ENCODE peak calls at places on chromosome 11, in ten cellular contexts. F is GM23338; X is amniotic stem cell; T is sigmoid colon; I is cardiac muscle cell; B is transverse colon; W is activated effector memory CD4-positive, alpha-beta T cell treated with anti-CD3 and anti-CD28 coated beads, Interleukin-2, amount 50 U/mL, for 16 hours; D is NCI-H1092; Y is RWPE1; K is NCI-H1436. L is an unnamed sample.

GRCh38 chr11:2298795-2299747 is 2.6 kb downstream of the C11orf21 start:
- DNase-seq in F (peak), X (no peak), T (no peak), I (peak), B (peak), W (peak), D (peak), Y (peak), K (peak), L (no peak)

GRCh38 chr11:116930177-116930576 is 92.8 kb upstream of the APOA1 start:
- DNase-seq in F (peak), X (no peak), T (no peak), I (peak), B (peak), W (peak), D (no peak), Y (no peak), K (no peak), L (peak)

GRCh38 chr11:35170503-35170902 is 31.5 kb downstream of the CD44 start:
- DNase-seq in F (no peak), X (no peak), T (no peak), I (no peak), B (no peak), W (no peak), D (no peak), Y (no peak), K (no peak), L (no peak)

GRCh38 chr11:106384429-106384828 is 307.0 kb downstream of the AASDHPPT start:
- DNase-seq in F (no peak), X (no peak), T (no peak), I (no peak), B (no peak), W (no peak), D (no peak), Y (no peak), K (no peak), L (no peak)

GRCh38 chr11:75241036-75241905 is 697 bp downstream of the TPBGL start:
- DNase-seq in F (peak), X (peak), T (peak), I (peak), B (peak), W (peak), D (peak), Y (peak), K (peak), L (peak)

GRCh38 chr11:46322759-46323158 is 24.5 kb upstream of the DGKZ start:
- DNase-seq in F (peak), X (no peak), T (no peak), I (peak), B (no peak), W (no peak), D (no peak), Y (no peak), K (no peak), L (peak)

GRCh38 chr11:113314389-113315301 is at the start of gene TTC12:
- DNase-seq in F (peak), X (peak), T (peak), I (peak), B (peak), W (peak), D (peak), Y (peak), K (peak), L (peak)

GRCh38 chr11:122748968-122749687 is 89.2 kb upstream of the CRTAM start:
- DNase-seq in F (no peak), X (peak), T (peak), I (peak), B (peak), W (peak), D (no peak), Y (no peak), K (no peak), L (peak)

GRCh38 chr11:111514216-111515031 is at the start of gene HOATZ:
- DNase-seq in F (peak), X (no peak), T (no peak), I (peak), B (no peak), W (no peak), D (no peak), Y (no peak), K (no peak), L (no peak)

GRCh38 chr11:110128161-110128560 is 35.0 kb downstream of the ZC3H12C start:
- DNase-seq in F (peak), X (no peak), T (no peak), I (peak), B (no peak), W (no peak), D (no peak), Y (no peak), K (no peak), L (peak)

GRCh38 chr11:32081129-32081641 is 9.7 kb upstream of the RCN1 start:
- DNase-seq in F (no peak), X (no peak), T (no peak), I (peak), B (no peak), W (no peak), D (no peak), Y (no peak), K (no peak), L (peak)

GRCh38 chr11:111324277-111324720 is 26.0 kb downstream of the POU2AF3 start:
- DNase-seq in F (no peak), X (peak), T (no peak), I (peak), B (no peak), W (no peak), D (no peak), Y (no peak), K (no peak), L (no peak)

GRCh38 chr11:7448126-7448525 is 37.2 kb upstream of the OLFML1 start:
- DNase-seq in F (peak), X (no peak), T (no peak), I (no peak), B (no peak), W (no peak), D (no peak), Y (no peak), K (no peak), L (no peak)

GRCh38 chr11:78314753-78315152 is 102.9 kb downstream of the GAB2 start:
- DNase-seq in F (no peak), X (no peak), T (no peak), I (no peak), B (no peak), W (no peak), D (no peak), Y (no peak), K (no peak), L (no peak)

GRCh38 chr11:133829566-133829965 is 15.7 kb downstream of the SPATA19 start:
- DNase-seq in F (no peak), X (no peak), T (no peak), I (no peak), B (no peak), W (no peak), D (no peak), Y (no peak), K (no peak), L (no peak)

GRCh38 chr11:73414977-73415492 is 38.8 kb downstream of the RELT start:
- DNase-seq in F (no peak), X (no peak), T (no peak), I (peak), B (no peak), W (no peak), D (no peak), Y (no peak), K (no peak), L (peak)

GRCh38 chr11:79381036-79381435 is 59.8 kb downstream of the TENM4 start:
- DNase-seq in F (no peak), X (no peak), T (no peak), I (no peak), B (no peak), W (no peak), D (no peak), Y (no peak), K (no peak), L (no peak)

GRCh38 chr11:118275184-118275583 is 11.1 kb upstream of the MPZL2 start:
- DNase-seq in F (no peak), X (no peak), T (no peak), I (peak), B (no peak), W (no peak), D (no peak), Y (peak), K (no peak), L (no peak)

GRCh38 chr11:100949443-100949842 is 180.2 kb downstream of the PGR start:
- DNase-seq in F (no peak), X (no peak), T (no peak), I (no peak), B (no peak), W (no peak), D (no peak), Y (no peak), K (no peak), L (no peak)

L was measured in OCI-M1.